ENCODE peak calls at places on chromosomes 4 and X, in nine cellular contexts. J, A, R, I, O, N, W, B and C are unnamed samples.

GRCh38 chr4:152734699-152735050 is 44.9 kb downstream of the TIGD4 start:
- DNase-seq in J (no peak), A (no peak), R (no peak), I (no peak), O (no peak), N (no peak), W (no peak), B (no peak), C (no peak)

GRCh38 chr4:99863804-99864203 is 30.4 kb downstream of the LAMTOR3 start:
- DNase-seq in J (no peak), A (no peak), R (no peak), I (no peak), O (peak), N (no peak), W (no peak), B (no peak), C (no peak)

GRCh38 chr4:126560794-126561193 is 1072.0 kb upstream of the INTU start:
- DNase-seq in J (no peak), A (no peak), R (no peak), I (no peak), O (no peak), N (no peak), W (no peak), B (no peak), C (no peak)

GRCh38 chr4:173370130-173370476 is 651 bp upstream of the SAP30 start:
- DNase-seq in J (peak), A (peak), R (no peak), I (no peak), O (no peak), N (peak), W (peak), B (peak), C (peak)

GRCh38 chr4:61202638-61203495 is 2.7 kb downstream of the ADGRL3 start:
- DNase-seq in J (no peak), A (peak), R (no peak), I (no peak), O (peak), N (peak), W (peak), B (peak), C (no peak)

GRCh38 chr4:140653718-140654515 is 85.2 kb upstream of the UCP1 start:
- DNase-seq in J (no peak), A (no peak), R (no peak), I (no peak), O (peak), N (no peak), W (no peak), B (peak), C (no peak)

GRCh38 chr4:163865010-163865409 is 370.5 kb downstream of the TMA16 start:
- DNase-seq in J (no peak), A (no peak), R (no peak), I (no peak), O (no peak), N (no peak), W (no peak), B (no peak), C (no peak)

GRCh38 chr4:40205259-40206198 is 8.7 kb downstream of the RHOH start:
- DNase-seq in J (no peak), A (no peak), R (peak), I (peak), O (no peak), N (no peak), W (peak), B (no peak), C (no peak)

GRCh38 chrX:134836497-134836968 is 154.3 kb upstream of the SMIM10 start:
- DNase-seq in J (no peak), A (no peak), R (no peak), I (no peak), O (peak), N (no peak), W (no peak), B (no peak), C (no peak)

GRCh38 chrX:68186552-68187262 is 246.6 kb downstream of the OPHN1 start:
- DNase-seq in J (no peak), A (no peak), R (no peak), I (no peak), O (peak), N (no peak), W (no peak), B (no peak), C (no peak)

GRCh38 chr4:2489841-2490552 is 21.1 kb downstream of the RNF4 start:
- DNase-seq in J (no peak), A (no peak), R (no peak), I (no peak), O (no peak), N (no peak), W (no peak), B (no peak), C (no peak)
- TF ChIP-seq CTCF in J (no peak), A (no peak), R (no peak), I (no peak), O (no peak), N (no peak), W (no peak), B (no peak), C (no peak)

DNA sequence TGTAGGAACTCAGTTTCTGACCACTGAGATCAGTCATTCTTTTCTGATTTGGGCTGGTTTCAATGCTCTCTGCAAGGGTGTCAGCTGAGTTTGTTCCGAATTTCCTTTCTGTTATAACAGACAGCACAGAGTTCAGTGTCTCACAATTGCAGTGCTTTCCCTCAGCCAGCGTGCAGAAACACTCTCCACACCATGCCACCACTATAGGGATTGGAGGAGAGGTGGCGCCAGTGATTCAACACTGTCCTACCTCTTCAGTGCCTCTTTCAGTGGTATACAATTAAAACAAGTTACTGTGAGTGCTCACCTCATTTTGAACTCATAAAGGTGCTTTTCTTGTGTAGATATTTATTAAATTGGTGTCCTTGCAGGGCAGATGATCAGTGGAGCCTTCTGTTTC is 413.2 kb upstream of the CXorf51B start:
- DNase-seq in J (no peak), A (no peak), R (no peak), I (no peak), O (no peak), N (no peak), W (no peak), B (no peak), C (no peak)
- TF ChIP-seq CTCF in J (no peak), A (no peak), R (no peak), I (no peak), O (no peak), N (no peak), W (no peak), B (no peak), C (no peak)

GRCh38 chr4:4869731-4870483 is 10.4 kb downstream of the MSX1 start:
- DNase-seq in J (no peak), A (no peak), R (no peak), I (no peak), O (no peak), N (no peak), W (no peak), B (no peak), C (no peak)

GRCh38 chr4:4871267-4872147 is 12.0 kb downstream of the MSX1 start:
- DNase-seq in J (no peak), A (peak), R (no peak), I (no peak), O (no peak), N (no peak), W (no peak), B (peak), C (no peak)

GRCh38 chr4:4870493-4871266 is 11.2 kb downstream of the MSX1 start:
- DNase-seq in J (no peak), A (no peak), R (no peak), I (no peak), O (no peak), N (no peak), W (no peak), B (no peak), C (no peak)

GRCh38 chr4:4874254-4874653 is 14.8 kb downstream of the MSX1 start:
- DNase-seq in J (no peak), A (no peak), R (no peak), I (no peak), O (no peak), N (no peak), W (no peak), B (no peak), C (no peak)

DNA sequence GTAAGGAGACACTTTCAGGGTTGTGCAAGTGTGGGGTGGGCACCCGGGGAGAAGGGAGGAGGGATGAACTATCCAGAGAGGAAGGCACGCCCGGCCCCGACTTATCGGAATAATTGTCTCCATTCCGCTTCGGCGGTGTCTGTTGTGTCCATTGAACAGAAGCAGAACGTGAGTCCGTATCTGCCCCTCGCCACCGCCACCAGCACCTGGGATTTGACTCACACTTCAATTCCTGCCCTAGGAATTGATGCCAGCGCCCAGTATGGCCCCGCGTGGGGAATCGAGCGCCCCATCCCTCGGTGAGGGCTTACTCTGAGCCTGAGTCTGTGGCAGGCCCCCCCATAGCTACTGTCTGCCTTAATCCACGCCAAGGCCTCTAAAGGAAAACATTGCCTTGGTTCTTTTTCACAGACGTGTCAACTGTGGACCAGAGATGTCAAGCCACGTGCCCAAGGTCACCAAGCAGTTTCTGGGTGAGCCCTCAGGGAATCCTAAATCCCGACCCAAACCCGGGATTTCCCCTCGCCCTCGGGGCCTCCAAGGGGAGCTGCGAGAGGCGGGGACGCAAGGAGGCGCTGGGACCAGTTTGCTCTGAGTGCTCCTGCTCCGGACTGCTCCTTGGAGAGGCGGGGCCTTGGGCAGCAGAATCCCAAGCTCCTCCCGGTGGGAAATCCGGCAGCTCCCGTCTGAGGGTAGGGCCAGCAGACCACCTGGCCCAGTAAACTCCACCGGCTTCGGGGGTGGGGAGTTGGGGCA is 12.9 kb downstream of the MSX1 start:
- DNase-seq in J (no peak), A (no peak), R (no peak), I (no peak), O (no peak), N (no peak), W (no peak), B (no peak), C (no peak)
- TF ChIP-seq CTCF in J (no peak), A (no peak), R (no peak), I (no peak), O (no peak), N (no peak), W (no peak), B (no peak), C (no peak)

GRCh38 chr4:154329939-154330338 is 161.7 kb downstream of the DCHS2 start:
- DNase-seq in J (no peak), A (no peak), R (no peak), I (no peak), O (peak), N (no peak), W (no peak), B (no peak), C (no peak)

GRCh38 chr4:154332681-154333421 is 158.7 kb downstream of the DCHS2 start:
- DNase-seq in J (no peak), A (no peak), R (peak), I (peak), O (no peak), N (peak), W (peak), B (peak), C (peak)

GRCh38 chr4:154328030-154328429 is 163.6 kb downstream of the DCHS2 start:
- DNase-seq in J (no peak), A (no peak), R (no peak), I (no peak), O (no peak), N (no peak), W (no peak), B (no peak), C (no peak)

GRCh38 chr4:154329268-154329858 is 162.2 kb downstream of the DCHS2 start:
- DNase-seq in J (no peak), A (no peak), R (no peak), I (no peak), O (peak), N (no peak), W (peak), B (no peak), C (no peak)
- TF ChIP-seq CTCF in J (peak), A (peak), R (peak), I (peak), O (peak), N (peak), W (peak), B (peak), C (no peak)

DNA sequence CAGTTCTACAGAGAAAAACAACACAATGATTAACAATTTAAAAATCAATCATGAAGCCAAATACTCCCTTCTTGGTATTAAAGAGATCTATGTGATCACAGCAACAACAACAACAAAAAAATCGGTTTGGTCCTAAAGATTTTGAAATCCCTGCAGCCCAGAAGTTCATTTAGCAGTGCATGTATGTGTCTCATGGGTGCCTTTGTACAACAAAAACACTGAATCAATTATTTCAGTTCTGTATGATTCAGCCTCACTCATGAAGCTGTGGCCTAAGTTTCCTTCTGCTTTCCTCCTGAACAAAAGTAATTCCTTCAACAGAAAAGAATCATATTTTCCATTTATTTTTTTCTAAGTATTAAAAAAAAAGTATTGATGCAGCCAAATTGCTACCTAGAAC is 393.4 kb upstream of the NDST3 start:
- DNase-seq in J (no peak), A (no peak), R (no peak), I (no peak), O (no peak), N (no peak), W (no peak), B (no peak), C (no peak)
- TF ChIP-seq CTCF in J (no peak), A (no peak), R (no peak), I (no peak), O (no peak), N (no peak), W (no peak), B (no peak), C (no peak)

DNA sequence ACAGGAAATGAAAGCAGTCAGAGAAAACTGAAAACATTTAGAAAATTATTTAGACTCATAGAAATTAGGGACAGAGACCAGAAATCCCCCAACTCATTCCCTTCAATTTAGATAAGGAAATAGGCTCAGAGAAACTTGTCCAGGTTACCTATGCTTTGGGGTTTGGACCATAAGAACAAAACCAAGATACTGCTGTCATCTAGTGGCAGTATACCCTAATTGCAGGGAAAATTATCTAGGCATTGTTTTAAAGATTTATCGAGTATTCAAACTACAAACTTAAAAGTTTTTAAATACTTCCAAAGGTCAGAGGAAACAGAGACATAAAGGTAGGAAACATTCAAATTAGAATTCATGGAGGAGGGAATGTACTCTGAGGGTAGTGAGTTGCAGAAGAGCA is 67.0 kb upstream of the KLHL13 start:
- DNase-seq in J (no peak), A (no peak), R (no peak), I (no peak), O (no peak), N (no peak), W (no peak), B (no peak), C (no peak)
- TF ChIP-seq CTCF in J (no peak), A (peak), R (peak), I (peak), O (no peak), N (peak), W (no peak), B (peak), C (no peak)

DNA sequence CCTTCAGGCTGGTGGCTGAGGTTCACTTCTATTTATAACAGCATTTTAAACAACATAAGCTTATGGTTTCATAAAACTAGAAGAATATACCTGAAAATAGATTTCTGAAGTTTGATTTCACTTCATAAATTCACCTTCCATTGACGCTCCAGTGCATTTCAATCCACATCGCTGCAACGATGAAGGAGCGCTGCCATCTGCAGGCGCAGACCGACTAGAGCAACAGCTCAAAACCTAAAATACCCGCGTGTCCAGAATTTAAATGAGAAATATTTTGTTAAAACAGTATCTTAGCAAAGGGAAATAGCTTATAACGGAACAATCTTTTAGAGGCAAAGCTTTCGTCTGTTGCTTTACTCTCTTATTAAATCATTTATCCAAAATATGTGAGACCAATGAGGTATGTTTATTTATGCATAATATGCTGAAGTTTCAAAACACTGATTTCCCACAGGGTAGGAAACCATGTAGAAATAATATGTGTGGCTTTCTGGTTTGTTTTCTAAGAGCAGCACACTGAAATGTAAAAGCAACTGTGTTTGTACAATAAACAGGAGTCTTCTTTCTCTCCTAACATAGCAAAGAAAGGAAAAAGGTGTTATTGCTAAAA is 816.4 kb upstream of the FRG1 start:
- DNase-seq in J (no peak), A (no peak), R (no peak), I (no peak), O (peak), N (peak), W (no peak), B (peak), C (no peak)
- TF ChIP-seq CTCF in J (peak), A (peak), R (no peak), I (peak), O (peak), N (peak), W (no peak), B (peak), C (no peak)

DNA sequence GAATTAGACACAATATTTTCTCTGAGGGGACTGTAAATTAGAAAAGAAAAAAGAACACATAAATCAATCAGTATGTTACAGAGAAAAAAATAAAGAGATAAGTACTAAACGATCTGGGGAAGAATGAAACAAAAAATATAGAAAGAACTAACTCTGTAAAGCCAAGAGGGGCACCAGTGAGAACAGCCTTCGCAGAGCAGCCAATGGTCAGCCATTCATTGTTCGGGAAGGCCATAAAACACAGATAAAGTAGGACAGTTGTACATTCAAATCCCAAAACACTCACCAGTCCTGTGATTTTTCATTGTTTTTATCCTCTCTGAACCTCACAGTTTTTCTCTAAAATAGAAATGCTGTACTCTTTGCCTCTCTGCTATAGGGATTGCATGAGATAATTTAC is 127.9 kb downstream of the NEK1 start:
- DNase-seq in J (no peak), A (no peak), R (no peak), I (no peak), O (peak), N (no peak), W (no peak), B (peak), C (no peak)
- TF ChIP-seq CTCF in J (no peak), A (no peak), R (no peak), I (no peak), O (peak), N (no peak), W (no peak), B (peak), C (no peak)